ENCODE peak calls at places on chromosome 6, in seven cellular contexts. P is heart right ventricle; L is aorta; C is colonic mucosa; R is neuronal stem cell; S is CD4-positive, alpha-beta memory T cell; T is OCI-LY7. O is an unnamed sample.
A peak's percentile ranks its signal among the peaks of the same experiment; 100 is the strongest.

GRCh38 chr6:36235309-36235708 is 34.6 kb upstream of the PNPLA1 start:
- DNase-seq in P (no peak), L (no peak), C (no peak), R (no peak), S (no peak), T (no peak), O (peak; percentile 40)

GRCh38 chr6:133774356-133774755 is 114.6 kb upstream of the TCF21 start:
- DNase-seq in P (no peak), L (no peak), C (no peak), R (no peak), S (no peak), T (no peak), O (no peak)

GRCh38 chr6:18477301-18477941 is 90.3 kb downstream of the RNF144B start:
- DNase-seq in P (no peak), L (no peak), C (no peak), R (no peak), S (no peak), T (peak; percentile 70), O (no peak)

GRCh38 chr6:8219352-8219943 is 117.1 kb upstream of the EEF1E1 start:
- DNase-seq in P (no peak), L (no peak), C (peak; percentile 30), R (peak; percentile 54), S (peak; percentile 30), T (peak; percentile 43), O (peak; percentile 71)

GRCh38 chr6:154683756-154684523 is 49.3 kb upstream of the SCAF8 start:
- DNase-seq in P (no peak), L (no peak), C (peak; percentile 16), R (no peak), S (no peak), T (peak; percentile 69), O (no peak)

GRCh38 chr6:24126586-24127192 is 674 bp downstream of the NRSN1 start:
- DNase-seq in P (no peak), L (peak; percentile 51), C (peak; percentile 47), R (peak; percentile 90), S (peak; percentile 4), T (peak; percentile 39), O (peak; percentile 50)

GRCh38 chr6:52361347-52361944 is 505 bp upstream of the PAQR8 start:
- DNase-seq in P (peak; percentile 22), L (no peak), C (peak; percentile 37), R (no peak), S (no peak), T (no peak), O (peak; percentile 41)

GRCh38 chr6:15569035-15569995 is 93.5 kb downstream of the DTNBP1 start:
- DNase-seq in P (no peak), L (no peak), C (no peak), R (no peak), S (no peak), T (no peak), O (no peak)

GRCh38 chr6:116115781-116116180 is 10.2 kb downstream of the COL10A1 start:
- DNase-seq in P (no peak), L (no peak), C (no peak), R (no peak), S (no peak), T (no peak), O (no peak)

GRCh38 chr6:142302427-142303190 is 802 bp downstream of the ADGRG6 start:
- DNase-seq in P (no peak), L (no peak), C (no peak), R (no peak), S (no peak), T (no peak), O (no peak)

GRCh38 chr6:73713426-73714147 is 17.6 kb downstream of the CD109 start:
- DNase-seq in P (no peak), L (no peak), C (no peak), R (no peak), S (no peak), T (no peak), O (no peak)

GRCh38 chr6:67608099-67608749 is 1026.9 kb upstream of the ADGRB3 start:
- DNase-seq in P (no peak), L (no peak), C (no peak), R (no peak), S (no peak), T (no peak), O (no peak)

GRCh38 chr6:39791311-39791710 is 865 bp upstream of the DAAM2 start:
- DNase-seq in P (no peak), L (no peak), C (no peak), R (no peak), S (no peak), T (peak; percentile 29), O (no peak)

GRCh38 chr6:4888841-4889240 is 112.6 kb downstream of the CDYL start:
- DNase-seq in P (no peak), L (no peak), C (no peak), R (no peak), S (no peak), T (no peak), O (no peak)

GRCh38 chr6:3489961-3490621 is 33.2 kb upstream of the SLC22A23 start:
- DNase-seq in P (no peak), L (no peak), C (no peak), R (no peak), S (no peak), T (no peak), O (no peak)
- H3K27ac ChIP-seq in P (no peak overlapping the region), L (no peak overlapping the region), C (no peak overlapping the region), R (no peak overlapping the region), S (no peak overlapping the region), T (no peak overlapping the region), O (no peak overlapping the region)

DNA sequence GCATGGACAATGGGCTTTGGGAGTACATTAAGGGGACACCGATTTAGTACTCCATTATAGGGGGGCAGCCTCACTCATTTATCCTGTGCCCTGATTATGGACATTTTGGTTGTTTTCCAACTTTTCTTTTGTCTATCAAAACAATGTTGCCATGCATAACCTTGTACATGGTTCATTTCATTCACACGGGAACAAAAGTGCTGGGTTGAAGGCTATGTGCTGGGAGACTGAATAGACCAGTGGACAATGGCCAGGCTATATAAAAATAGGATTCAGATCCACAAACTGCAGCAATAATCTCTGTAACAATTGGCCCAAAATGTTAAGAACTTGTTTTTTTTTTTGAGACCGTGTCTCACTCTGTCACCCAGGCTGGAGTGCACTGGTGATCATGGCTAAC is 100.7 kb upstream of the GMDS start:
- DNase-seq in P (no peak), L (no peak), C (no peak), R (no peak), S (no peak), T (no peak), O (no peak)
- H3K36me3 ChIP-seq in P (no peaks in the 10 kb centered on the region), L (no peaks in the 10 kb centered on the region), C (no peaks in the 10 kb centered on the region), R (no peaks in the 10 kb centered on the region), S (no peaks in the 10 kb centered on the region), T (no peaks in the 10 kb centered on the region), O (no peaks in the 10 kb centered on the region)

GRCh38 chr6:63527658-63528514 is 44.4 kb upstream of the LOC128125822 start:
- DNase-seq in P (no peak), L (no peak), C (peak; percentile 88), R (no peak), S (no peak), T (no peak), O (no peak)
- H3K27ac ChIP-seq in P (no peak overlapping the region), L (no peak overlapping the region), C (peak overlapping the region; percentile 53), R (no peak overlapping the region), S (no peak overlapping the region), T (no peak overlapping the region), O (no peak overlapping the region)

GRCh38 chr6:158464483-158464882 is 95.4 kb upstream of the TMEM181 start:
- DNase-seq in P (no peak), L (no peak), C (no peak), R (no peak), S (no peak), T (no peak), O (no peak)
- H3K36me3 ChIP-seq in P (no peaks in the 10 kb centered on the region), L (no peaks in the 10 kb centered on the region), C (no peaks in the 10 kb centered on the region), R (peaks cover 76% of the 10 kb centered on the region), S (no peaks in the 10 kb centered on the region), T (peaks cover 21% of the 10 kb centered on the region), O (no peaks in the 10 kb centered on the region)

GRCh38 chr6:106913676-106914280 is 60.8 kb downstream of the CD24 start:
- DNase-seq in P (no peak), L (no peak), C (peak; percentile 42), R (no peak), S (no peak), T (peak; percentile 24), O (no peak)

GRCh38 chr6:106922626-106923025 is 51.9 kb downstream of the CD24 start:
- DNase-seq in P (no peak), L (no peak), C (no peak), R (no peak), S (no peak), T (no peak), O (no peak)

GRCh38 chr6:106913111-106913510 is 61.4 kb downstream of the CD24 start:
- DNase-seq in P (no peak), L (no peak), C (peak; percentile 69), R (no peak), S (no peak), T (no peak), O (no peak)

GRCh38 chr6:106916891-106917290 is 57.6 kb downstream of the CD24 start:
- DNase-seq in P (no peak), L (no peak), C (peak; percentile 40), R (no peak), S (no peak), T (no peak), O (no peak)

DNA sequence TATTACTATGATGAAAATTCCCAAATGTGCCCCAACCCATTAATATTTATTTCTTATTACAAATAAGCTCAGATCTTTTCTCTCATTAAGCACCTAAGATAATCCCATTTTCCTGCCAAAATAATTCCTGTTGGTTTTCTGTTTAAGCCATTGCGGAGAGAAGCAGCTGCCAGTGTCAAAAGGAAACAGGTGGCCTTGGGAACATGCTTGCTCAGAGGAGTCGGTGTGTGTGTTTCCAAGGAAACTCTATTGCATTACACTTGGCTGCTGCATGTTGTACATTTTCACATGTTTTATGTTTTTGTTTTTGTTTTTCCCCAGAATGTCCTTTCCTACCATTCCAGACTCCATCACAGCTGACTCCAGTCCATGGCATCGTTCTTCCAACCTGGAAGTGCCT is 56.4 kb downstream of the CD24 start:
- DNase-seq in P (no peak), L (no peak), C (no peak), R (no peak), S (no peak), T (no peak), O (no peak)
- H3K27ac ChIP-seq in P (no peak overlapping the region), L (no peak overlapping the region), C (no peak overlapping the region), R (no peak overlapping the region), S (no peak overlapping the region), T (no peak overlapping the region), O (no peak overlapping the region)

DNA sequence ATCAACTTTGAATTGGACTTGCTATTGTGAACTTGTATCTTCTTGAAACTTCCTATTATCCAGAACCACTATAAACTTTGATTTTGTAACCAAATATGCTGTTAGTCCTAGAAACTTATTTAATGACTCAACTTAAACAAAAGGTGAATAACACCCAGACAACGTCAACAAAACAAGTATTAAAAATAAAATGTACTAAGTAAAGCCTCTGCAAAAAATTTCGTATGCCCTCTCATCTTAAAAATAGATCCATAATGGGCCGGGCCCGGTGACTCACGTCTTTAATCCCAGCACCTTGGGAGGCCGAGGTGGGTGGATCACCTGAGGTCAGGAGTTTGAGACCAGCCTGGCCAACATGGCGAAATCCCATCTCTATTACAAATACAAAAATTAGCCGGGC is 401.7 kb downstream of the ESR1 start:
- DNase-seq in P (no peak), L (no peak), C (no peak), R (no peak), S (no peak), T (no peak), O (no peak)
- H3K36me3 ChIP-seq in P (no peaks in the 10 kb centered on the region), L (peaks cover 17% of the 10 kb centered on the region), C (no peaks in the 10 kb centered on the region), R (peaks cover 10% of the 10 kb centered on the region), S (peaks cover 19% of the 10 kb centered on the region), T (peaks cover 80% of the 10 kb centered on the region), O (no peaks in the 10 kb centered on the region)

O was measured in testis.